ENCODE peak calls at places on chromosomes 7 and 10, in six cellular contexts. W, R, B, D, N and Q are unnamed samples.

GRCh38 chr7:86313842-86314241 is 329.9 kb upstream of the GRM3 start:
- DNase-seq in B (no peak), N (no peak), R (no peak), D (no peak), W (no peak), Q (no peak)

GRCh38 chr10:112526906-112527305 is 79.9 kb downstream of the VTI1A start:
- DNase-seq in W (no peak), D (peak; percentile 6), B (no peak), R (no peak), N (peak; percentile 71), Q (no peak)

GRCh38 chr10:22002531-22003110 is 909 bp downstream of the DNAJC1 start:
- DNase-seq in B (peak; percentile 76), N (no peak), R (no peak), D (no peak), W (no peak), Q (peak; percentile 45)

GRCh38 chr10:3835770-3836169 is 50.8 kb upstream of the KLF6 start:
- DNase-seq in N (no peak), W (no peak), D (no peak), B (no peak), R (no peak), Q (no peak)

GRCh38 chr10:98470850-98471249 is 24.1 kb upstream of the HPS1 start:
- DNase-seq in R (no peak), B (no peak), W (no peak), D (no peak), N (no peak), Q (no peak)

GRCh38 chr10:13712799-13713581 is 126.2 kb downstream of the PRPF18 start:
- DNase-seq in W (peak; percentile 53), D (peak; percentile 18), R (peak; percentile 91), N (peak; percentile 44), B (peak; percentile 95), Q (no peak)

GRCh38 chr7:154804449-154804848 is 198.5 kb downstream of the PAXIP1 start:
- DNase-seq in D (no peak), B (no peak), N (no peak), W (no peak), R (no peak), Q (no peak)

GRCh38 chr7:106968160-106968559 is 76.3 kb upstream of the PRKAR2B start:
- DNase-seq in R (no peak), B (no peak), D (no peak), W (no peak), N (no peak), Q (no peak)

GRCh38 chr10:22710139-22710745 is 4.1 kb downstream of the PIP4K2A start:
- DNase-seq in D (no peak), B (no peak), W (no peak), N (no peak), R (no peak), Q (no peak)

GRCh38 chr10:77253665-77254064 is 383.9 kb downstream of the KCNMA1 start:
- DNase-seq in B (no peak), N (no peak), D (no peak), R (no peak), W (no peak), Q (no peak)

GRCh38 chr7:155344270-155344617 is 46.6 kb downstream of the INSIG1 start:
- DNase-seq in R (no peak), D (no peak), B (no peak), N (no peak), W (no peak), Q (no peak)

GRCh38 chr7:3112499-3113134 is 69.0 kb upstream of the CARD11 start:
- DNase-seq in N (no peak), W (no peak), D (no peak), B (no peak), R (no peak), Q (no peak)

GRCh38 chr7:108104324-108104723 is 25.8 kb downstream of the LAMB4 start:
- DNase-seq in N (no peak), B (peak; percentile 68), R (no peak), D (no peak), W (no peak), Q (no peak)

GRCh38 chr10:43852141-43852540 is 203.5 kb upstream of the ZNF32 start:
- DNase-seq in W (no peak), B (no peak), N (no peak), D (peak; percentile 55), R (no peak), Q (no peak)

GRCh38 chr10:24551161-24551560 is 172.5 kb downstream of the ARHGAP21 start:
- DNase-seq in W (no peak), D (no peak), B (no peak), N (no peak), R (no peak), Q (no peak)

GRCh38 chr10:13815766-13816165 is 229.0 kb downstream of the PRPF18 start:
- DNase-seq in D (no peak), B (no peak), N (no peak), W (no peak), R (no peak), Q (no peak)

GRCh38 chr10:15545266-15545665 is 174.2 kb upstream of the FAM171A1 start:
- DNase-seq in B (no peak), N (no peak), D (no peak), R (no peak), W (no peak), Q (no peak)

GRCh38 chr10:113045155-113046055 is 95.4 kb downstream of the TCF7L2 start:
- DNase-seq in B (peak; percentile 86), N (no peak), W (no peak), D (no peak), R (no peak), Q (no peak)

GRCh38 chr10:84603971-84604370 is 275.6 kb downstream of the CCSER2 start:
- DNase-seq in B (no peak), W (no peak), N (no peak), D (no peak), R (no peak), Q (no peak)

GRCh38 chr7:121558288-121558687 is 162.2 kb upstream of the FAM3C start:
- DNase-seq in N (no peak), R (no peak), W (no peak), B (no peak), D (no peak), Q (no peak)

GRCh38 chr7:2523461-2523905 is 3.9 kb downstream of the LFNG start:
- DNase-seq in R (no peak), B (no peak), D (no peak), W (no peak), N (no peak), Q (no peak)

GRCh38 chr7:30929686-30930085 is 18.0 kb downstream of the AQP1 start:
- DNase-seq in N (no peak), R (no peak), B (no peak), D (no peak), W (no peak), Q (no peak)

GRCh38 chr10:35564276-35564982 is 40.7 kb upstream of the GJD4 start:
- DNase-seq in N (no peak), B (peak; percentile 57), R (no peak), W (no peak), D (no peak), Q (no peak)

GRCh38 chr10:128512767-128513166 is 386.5 kb upstream of the MKI67 start:
- DNase-seq in D (no peak), W (no peak), R (no peak), N (no peak), B (no peak), Q (no peak)

GRCh38 chr10:128516180-128516579 is 390.0 kb upstream of the MKI67 start:
- DNase-seq in N (no peak), B (no peak), D (no peak), W (no peak), R (no peak), Q (no peak)

GRCh38 chr10:128505346-128505745 is 379.1 kb upstream of the MKI67 start:
- DNase-seq in B (no peak), D (no peak), R (no peak), N (no peak), W (no peak), Q (no peak)

GRCh38 chr10:128506423-128506822 is 380.2 kb upstream of the MKI67 start:
- DNase-seq in D (no peak), N (no peak), R (no peak), B (no peak), W (no peak), Q (no peak)

DNA sequence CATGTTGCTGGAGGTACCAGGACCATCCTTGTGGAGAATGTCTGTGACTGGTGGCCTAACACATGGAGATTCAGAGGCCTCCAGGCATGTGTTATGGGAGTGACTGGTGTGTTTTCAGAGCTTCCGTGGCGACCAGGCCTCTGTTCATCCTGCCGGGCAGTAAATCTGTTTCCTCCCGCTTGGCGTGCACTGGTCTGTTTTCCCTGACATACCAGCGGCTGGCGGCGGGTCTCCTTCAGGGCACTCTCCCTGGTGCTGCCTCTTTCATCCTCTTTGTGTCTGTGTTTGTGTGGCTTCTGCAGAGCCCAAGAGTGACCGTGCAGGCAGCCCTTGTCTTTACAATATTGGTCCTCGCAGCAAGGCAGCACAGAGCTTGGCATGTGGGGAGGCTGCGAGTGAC is 385.1 kb upstream of the MKI67 start:
- DNase-seq in W (no peak), D (no peak), B (no peak), R (no peak), N (no peak), Q (no peak)
- H3K27me3 ChIP-seq in W (no peaks in the 10 kb centered on the region), D (no peaks in the 10 kb centered on the region), B (no peaks in the 10 kb centered on the region), R (no peaks in the 10 kb centered on the region), N (peaks cover 33% of the 10 kb centered on the region), Q (no peaks in the 10 kb centered on the region)

DNA sequence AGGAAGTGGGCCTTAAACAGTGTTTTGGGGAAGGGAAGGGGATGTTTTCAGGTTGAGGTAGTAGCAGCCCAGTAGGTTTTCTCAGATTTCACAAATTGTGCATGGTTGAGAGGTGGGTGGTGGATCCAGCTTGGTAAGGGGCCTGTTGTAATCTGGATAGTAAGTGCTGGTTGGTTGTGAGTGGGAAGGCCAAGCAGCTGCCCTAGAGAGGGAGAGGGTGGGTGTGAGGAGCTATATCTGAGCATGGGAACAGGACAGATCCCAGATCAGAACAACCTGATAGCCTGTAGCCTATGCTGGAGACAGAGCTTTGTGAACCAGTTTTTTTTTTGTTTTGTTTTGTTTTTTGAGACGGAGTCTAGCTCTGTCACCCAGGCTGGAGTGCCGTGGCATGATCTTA is 53.9 kb upstream of the ZMIZ2 start:
- DNase-seq in B (no peak), W (no peak), R (no peak), D (no peak), N (no peak), Q (no peak)
- H3K36me3 ChIP-seq in B (peaks cover 63% of the 10 kb centered on the region), W (peaks cover 38% of the 10 kb centered on the region), R (peaks cover 74% of the 10 kb centered on the region), D (peaks cover 41% of the 10 kb centered on the region), N (peaks cover 27% of the 10 kb centered on the region), Q (peaks cover 4% of the 10 kb centered on the region)

GRCh38 chr7:43071604-43072003 is 40.8 kb upstream of the HECW1 start:
- DNase-seq in N (peak; percentile 12), D (peak; percentile 30), W (no peak), B (peak; percentile 21), R (no peak), Q (peak; percentile 21)
- H3K27me3 ChIP-seq in N (no peaks in the 10 kb centered on the region), D (no peaks in the 10 kb centered on the region), W (no peaks in the 10 kb centered on the region), B (no peaks in the 10 kb centered on the region), R (no peaks in the 10 kb centered on the region), Q (no peaks in the 10 kb centered on the region)

GRCh38 chr7:27146491-27147210 is 923 bp downstream of the HOXA6 start:
- DNase-seq in D (no peak), N (no peak), W (no peak), R (peak; percentile 61), B (no peak), Q (peak; percentile 33)

GRCh38 chr7:27144799-27145166 is 1.3 kb upstream of the HOXA5 start:
- DNase-seq in W (no peak), R (peak; percentile 58), N (no peak), D (no peak), B (no peak), Q (no peak)

GRCh38 chr7:27145884-27146401 is 1.6 kb downstream of the HOXA6 start:
- DNase-seq in B (no peak), W (no peak), D (no peak), N (no peak), R (no peak), Q (no peak)

GRCh38 chr7:27143950-27144798 is 693 bp upstream of the HOXA5 start:
- DNase-seq in W (no peak), R (no peak), N (no peak), D (no peak), B (no peak), Q (no peak)

GRCh38 chr7:27145167-27145883 is 1.8 kb upstream of the HOXA5 start:
- DNase-seq in N (no peak), W (no peak), B (no peak), D (no peak), R (peak; percentile 63), Q (no peak)
- H3K36me3 ChIP-seq in N (peaks cover 12% of the 10 kb centered on the region), W (no peaks in the 10 kb centered on the region), B (no peaks in the 10 kb centered on the region), D (no peaks in the 10 kb centered on the region), R (peaks cover 17% of the 10 kb centered on the region), Q (no peaks in the 10 kb centered on the region)